ENCODE peak calls at places on chromosome 22, in eight cellular contexts. One of them, this sample, is unnamed.

GRCh38 chr22:40178417-40179409 is 988 bp downstream of the TNRC6B start:
- DNase-seq in AG04449: no peak
- DNase-seq in iris pigment epithelial cell: peak
- DNase-seq in posterior cingulate gyrus: peak
- DNase-seq in neural progenitor cell: peak
- DNase-seq in AG08396: no peak
- DNase-seq in GM20000: no peak
- DNase-seq in left cardiac atrium: no peak
- DNase-seq in this sample: peak

GRCh38 chr22:37431811-37432707 is 4.8 kb upstream of the ELFN2 start:
- DNase-seq in AG04449: peak
- DNase-seq in posterior cingulate gyrus: no peak
- DNase-seq in AG08396: peak
- DNase-seq in GM20000: no peak
- DNase-seq in iris pigment epithelial cell: peak
- DNase-seq in left cardiac atrium: no peak
- DNase-seq in neural progenitor cell: no peak
- DNase-seq in this sample: no peak

GRCh38 chr22:24187731-24188644 is 6.7 kb downstream of the SUSD2 start:
- DNase-seq in GM20000: no peak
- DNase-seq in posterior cingulate gyrus: no peak
- DNase-seq in AG04449: no peak
- DNase-seq in AG08396: no peak
- DNase-seq in left cardiac atrium: no peak
- DNase-seq in iris pigment epithelial cell: no peak
- DNase-seq in neural progenitor cell: no peak
- DNase-seq in this sample: no peak

GRCh38 chr22:16609548-16610261 is 17.1 kb upstream of the CCT8L2 start:
- DNase-seq in AG04449: no peak
- DNase-seq in posterior cingulate gyrus: no peak
- DNase-seq in left cardiac atrium: no peak
- DNase-seq in GM20000: no peak
- DNase-seq in neural progenitor cell: no peak
- DNase-seq in AG08396: no peak
- DNase-seq in iris pigment epithelial cell: no peak
- DNase-seq in this sample: no peak

GRCh38 chr22:49827307-49827852 is 293 bp downstream of the BRD1 start:
- DNase-seq in AG08396: peak
- DNase-seq in iris pigment epithelial cell: peak
- DNase-seq in left cardiac atrium: peak
- DNase-seq in neural progenitor cell: peak
- DNase-seq in GM20000: peak
- DNase-seq in posterior cingulate gyrus: no peak
- DNase-seq in AG04449: no peak
- DNase-seq in this sample: no peak

GRCh38 chr22:36562261-36562835 is 33.4 kb upstream of the EIF3D start:
- DNase-seq in left cardiac atrium: peak
- DNase-seq in iris pigment epithelial cell: peak
- DNase-seq in AG04449: no peak
- DNase-seq in GM20000: no peak
- DNase-seq in AG08396: peak
- DNase-seq in posterior cingulate gyrus: no peak
- DNase-seq in neural progenitor cell: no peak
- DNase-seq in this sample: no peak

GRCh38 chr22:22032099-22032905 is 49.7 kb upstream of the TOP3B start:
- DNase-seq in neural progenitor cell: no peak
- DNase-seq in posterior cingulate gyrus: no peak
- DNase-seq in GM20000: no peak
- DNase-seq in iris pigment epithelial cell: no peak
- DNase-seq in AG04449: no peak
- DNase-seq in left cardiac atrium: no peak
- DNase-seq in AG08396: no peak
- DNase-seq in this sample: no peak

GRCh38 chr22:47325249-47325648 is 562.8 kb downstream of the TBC1D22A start:
- DNase-seq in neural progenitor cell: no peak
- DNase-seq in AG04449: no peak
- DNase-seq in posterior cingulate gyrus: no peak
- DNase-seq in iris pigment epithelial cell: no peak
- DNase-seq in left cardiac atrium: no peak
- DNase-seq in GM20000: no peak
- DNase-seq in AG08396: no peak
- DNase-seq in this sample: no peak

GRCh38 chr22:46001426-46002106 is 24.6 kb upstream of the WNT7B start:
- DNase-seq in neural progenitor cell: no peak
- DNase-seq in GM20000: no peak
- DNase-seq in left cardiac atrium: peak
- DNase-seq in AG08396: no peak
- DNase-seq in iris pigment epithelial cell: no peak
- DNase-seq in AG04449: no peak
- DNase-seq in posterior cingulate gyrus: no peak
- DNase-seq in this sample: no peak

GRCh38 chr22:30208631-30209603 is 37.6 kb downstream of the LIF start:
- DNase-seq in AG08396: peak
- DNase-seq in iris pigment epithelial cell: peak
- DNase-seq in posterior cingulate gyrus: no peak
- DNase-seq in GM20000: no peak
- DNase-seq in left cardiac atrium: peak
- DNase-seq in AG04449: peak
- DNase-seq in neural progenitor cell: no peak
- DNase-seq in this sample: no peak

GRCh38 chr22:49301398-49302149 is 526.1 kb downstream of the BRD1 start:
- DNase-seq in left cardiac atrium: no peak
- DNase-seq in posterior cingulate gyrus: no peak
- DNase-seq in AG08396: no peak
- DNase-seq in AG04449: no peak
- DNase-seq in GM20000: no peak
- DNase-seq in neural progenitor cell: no peak
- DNase-seq in iris pigment epithelial cell: no peak
- DNase-seq in this sample: peak

GRCh38 chr22:46001046-46001425 is 24.1 kb upstream of the WNT7B start:
- DNase-seq in iris pigment epithelial cell: no peak
- DNase-seq in AG08396: no peak
- DNase-seq in left cardiac atrium: peak
- DNase-seq in GM20000: no peak
- DNase-seq in AG04449: no peak
- DNase-seq in posterior cingulate gyrus: no peak
- DNase-seq in neural progenitor cell: no peak
- DNase-seq in this sample: no peak

GRCh38 chr22:43272869-43273318 is 70.3 kb downstream of the SCUBE1 start:
- DNase-seq in GM20000: no peak
- DNase-seq in left cardiac atrium: no peak
- DNase-seq in posterior cingulate gyrus: no peak
- DNase-seq in neural progenitor cell: no peak
- DNase-seq in iris pigment epithelial cell: no peak
- DNase-seq in AG08396: peak
- DNase-seq in AG04449: no peak
- DNase-seq in this sample: peak

GRCh38 chr22:29914165-29914564 is 31.2 kb downstream of the MTMR3 start:
- DNase-seq in GM20000: no peak
- DNase-seq in AG08396: peak
- DNase-seq in posterior cingulate gyrus: no peak
- DNase-seq in left cardiac atrium: no peak
- DNase-seq in iris pigment epithelial cell: peak
- DNase-seq in neural progenitor cell: no peak
- DNase-seq in AG04449: peak
- DNase-seq in this sample: no peak

GRCh38 chr22:42069801-42070516 is 653 bp downstream of the NAGA start:
- DNase-seq in left cardiac atrium: no peak
- DNase-seq in neural progenitor cell: no peak
- DNase-seq in iris pigment epithelial cell: no peak
- DNase-seq in GM20000: no peak
- DNase-seq in posterior cingulate gyrus: no peak
- DNase-seq in AG08396: no peak
- DNase-seq in AG04449: no peak
- DNase-seq in this sample: peak

GRCh38 chr22:39309364-39309861 is 10.0 kb downstream of the RPL3 start:
- DNase-seq in iris pigment epithelial cell: no peak
- DNase-seq in neural progenitor cell: no peak
- DNase-seq in GM20000: no peak
- DNase-seq in AG08396: no peak
- DNase-seq in posterior cingulate gyrus: no peak
- DNase-seq in left cardiac atrium: peak
- DNase-seq in AG04449: no peak
- DNase-seq in this sample: peak

GRCh38 chr22:46971141-46971775 is 208.8 kb downstream of the TBC1D22A start:
- DNase-seq in left cardiac atrium: peak
- DNase-seq in posterior cingulate gyrus: peak
- DNase-seq in GM20000: no peak
- DNase-seq in AG08396: no peak
- DNase-seq in iris pigment epithelial cell: peak
- DNase-seq in AG04449: no peak
- DNase-seq in neural progenitor cell: peak
- DNase-seq in this sample: no peak

GRCh38 chr22:50217543-50218152 is 16.8 kb downstream of the SELENOO start:
- DNase-seq in iris pigment epithelial cell: no peak
- DNase-seq in neural progenitor cell: no peak
- DNase-seq in GM20000: no peak
- DNase-seq in left cardiac atrium: no peak
- DNase-seq in AG08396: no peak
- DNase-seq in AG04449: no peak
- DNase-seq in posterior cingulate gyrus: no peak
- DNase-seq in this sample: no peak

GRCh38 chr22:30332994-30333706 is 6.4 kb upstream of the TBC1D10A start:
- DNase-seq in AG08396: no peak
- DNase-seq in GM20000: no peak
- DNase-seq in posterior cingulate gyrus: no peak
- DNase-seq in AG04449: no peak
- DNase-seq in iris pigment epithelial cell: no peak
- DNase-seq in left cardiac atrium: no peak
- DNase-seq in neural progenitor cell: no peak
- DNase-seq in this sample: no peak

GRCh38 chr22:28629420-28630184 is 50.0 kb downstream of the TTC28 start:
- DNase-seq in neural progenitor cell: peak
- DNase-seq in AG04449: no peak
- DNase-seq in GM20000: no peak
- DNase-seq in iris pigment epithelial cell: peak
- DNase-seq in left cardiac atrium: no peak
- DNase-seq in AG08396: no peak
- DNase-seq in posterior cingulate gyrus: no peak
- DNase-seq in this sample: no peak

GRCh38 chr22:49827853-49828598 is at the start of gene BRD1:
- DNase-seq in AG04449: no peak
- DNase-seq in posterior cingulate gyrus: peak
- DNase-seq in neural progenitor cell: peak
- DNase-seq in AG08396: peak
- DNase-seq in GM20000: peak
- DNase-seq in left cardiac atrium: peak
- DNase-seq in iris pigment epithelial cell: peak
- DNase-seq in this sample: peak

GRCh38 chr22:23401111-23401909 is 178.8 kb downstream of the IGLL1 start:
- DNase-seq in AG04449: peak
- DNase-seq in posterior cingulate gyrus: no peak
- DNase-seq in iris pigment epithelial cell: peak
- DNase-seq in left cardiac atrium: no peak
- DNase-seq in GM20000: no peak
- DNase-seq in AG08396: peak
- DNase-seq in neural progenitor cell: no peak
- DNase-seq in this sample: no peak

GRCh38 chr22:45889539-45890350 is 87.2 kb downstream of the WNT7B start:
- DNase-seq in GM20000: no peak
- DNase-seq in left cardiac atrium: no peak
- DNase-seq in iris pigment epithelial cell: peak
- DNase-seq in posterior cingulate gyrus: no peak
- DNase-seq in AG08396: peak
- DNase-seq in AG04449: no peak
- DNase-seq in neural progenitor cell: peak
- DNase-seq in this sample: no peak

GRCh38 chr22:30902496-30903357 is 65.8 kb downstream of the MORC2 start:
- DNase-seq in left cardiac atrium: no peak
- DNase-seq in neural progenitor cell: no peak
- DNase-seq in posterior cingulate gyrus: no peak
- DNase-seq in AG08396: no peak
- DNase-seq in GM20000: peak
- DNase-seq in AG04449: no peak
- DNase-seq in iris pigment epithelial cell: no peak
- DNase-seq in this sample: no peak

GRCh38 chr22:50737728-50738648 is at the start of gene ACR:
- DNase-seq in AG04449: no peak
- DNase-seq in GM20000: no peak
- DNase-seq in neural progenitor cell: no peak
- DNase-seq in posterior cingulate gyrus: no peak
- DNase-seq in iris pigment epithelial cell: no peak
- DNase-seq in left cardiac atrium: no peak
- DNase-seq in AG08396: no peak
- DNase-seq in this sample: no peak

GRCh38 chr22:40414838-40415505 is 44.6 kb downstream of the SGSM3 start:
- DNase-seq in AG04449: no peak
- DNase-seq in GM20000: peak
- DNase-seq in left cardiac atrium: no peak
- DNase-seq in posterior cingulate gyrus: no peak
- DNase-seq in AG08396: no peak
- DNase-seq in neural progenitor cell: no peak
- DNase-seq in iris pigment epithelial cell: no peak
- DNase-seq in this sample: no peak

GRCh38 chr22:19848298-19849224 is 6.1 kb downstream of the GNB1L start:
- DNase-seq in left cardiac atrium: no peak
- DNase-seq in AG08396: no peak
- DNase-seq in AG04449: no peak
- DNase-seq in neural progenitor cell: no peak
- DNase-seq in GM20000: no peak
- DNase-seq in iris pigment epithelial cell: no peak
- DNase-seq in posterior cingulate gyrus: no peak
- DNase-seq in this sample: no peak

GRCh38 chr22:30453731-30454510 is 17.9 kb downstream of the SEC14L3 start:
- DNase-seq in AG04449: no peak
- DNase-seq in GM20000: no peak
- DNase-seq in neural progenitor cell: peak
- DNase-seq in left cardiac atrium: no peak
- DNase-seq in iris pigment epithelial cell: no peak
- DNase-seq in AG08396: no peak
- DNase-seq in posterior cingulate gyrus: no peak
- DNase-seq in this sample: no peak

GRCh38 chr22:31659246-31659645 is 2.8 kb downstream of the PISD start:
- DNase-seq in left cardiac atrium: no peak
- DNase-seq in AG08396: no peak
- DNase-seq in GM20000: no peak
- DNase-seq in AG04449: no peak
- DNase-seq in iris pigment epithelial cell: no peak
- DNase-seq in neural progenitor cell: no peak
- DNase-seq in posterior cingulate gyrus: no peak
- DNase-seq in this sample: no peak

GRCh38 chr22:32631507-32632245 is 157.1 kb downstream of the FBXO7 start:
- DNase-seq in GM20000: no peak
- DNase-seq in neural progenitor cell: no peak
- DNase-seq in AG08396: no peak
- DNase-seq in iris pigment epithelial cell: no peak
- DNase-seq in posterior cingulate gyrus: no peak
- DNase-seq in AG04449: no peak
- DNase-seq in left cardiac atrium: no peak
- DNase-seq in this sample: no peak

GRCh38 chr22:25759825-25760231 is 17.8 kb downstream of the MYO18B start:
- DNase-seq in neural progenitor cell: no peak
- DNase-seq in AG08396: peak
- DNase-seq in GM20000: no peak
- DNase-seq in AG04449: peak
- DNase-seq in iris pigment epithelial cell: peak
- DNase-seq in left cardiac atrium: peak
- DNase-seq in posterior cingulate gyrus: no peak
- DNase-seq in this sample: no peak

GRCh38 chr22:30767656-30768055 is 73.0 kb downstream of the OSBP2 start:
- DNase-seq in iris pigment epithelial cell: no peak
- DNase-seq in AG08396: no peak
- DNase-seq in GM20000: no peak
- DNase-seq in AG04449: no peak
- DNase-seq in neural progenitor cell: peak
- DNase-seq in posterior cingulate gyrus: no peak
- DNase-seq in left cardiac atrium: no peak
- DNase-seq in this sample: no peak

GRCh38 chr22:41273128-41273527 is 12.9 kb downstream of the RANGAP1 start:
- DNase-seq in AG04449: no peak
- DNase-seq in GM20000: no peak
- DNase-seq in left cardiac atrium: no peak
- DNase-seq in iris pigment epithelial cell: no peak
- DNase-seq in neural progenitor cell: no peak
- DNase-seq in posterior cingulate gyrus: no peak
- DNase-seq in AG08396: no peak
- DNase-seq in this sample: no peak

GRCh38 chr22:30425616-30426394 is at the start of gene MTFP1:
- DNase-seq in iris pigment epithelial cell: peak
- DNase-seq in AG04449: no peak
- DNase-seq in left cardiac atrium: peak
- DNase-seq in posterior cingulate gyrus: no peak
- DNase-seq in AG08396: peak
- DNase-seq in GM20000: peak
- DNase-seq in neural progenitor cell: peak
- DNase-seq in this sample: peak